ENCODE peak calls at places on chromosomes 3 and 15, in nine cellular contexts. S, Q, F, X, M, H, P, B and O are unnamed samples.

GRCh38 chr15:40081691-40082194 is 26.9 kb downstream of the BMF start:
- DNase-seq in S (peak), Q (no peak), F (no peak), X (peak), M (peak), H (peak), P (no peak), B (peak), O (peak)

GRCh38 chr15:29685156-29686078 is 136.9 kb downstream of the TJP1 start:
- DNase-seq in S (peak), Q (no peak), F (no peak), X (peak), M (peak), H (peak), P (no peak), B (no peak), O (no peak)

GRCh38 chr15:43911235-43911661 is 84.4 kb downstream of the WDR76 start:
- DNase-seq in S (peak), Q (peak), F (no peak), X (peak), M (peak), H (peak), P (peak), B (peak), O (peak)

GRCh38 chr3:177525987-177526712 is 328.9 kb upstream of the TBL1XR1 start:
- DNase-seq in S (peak), Q (peak), F (no peak), X (no peak), M (no peak), H (no peak), P (no peak), B (no peak), O (no peak)

GRCh38 chr15:80076321-80077318 is 17.1 kb downstream of the ZFAND6 start:
- DNase-seq in S (no peak), Q (no peak), F (no peak), X (peak), M (peak), H (no peak), P (no peak), B (no peak), O (no peak)

GRCh38 chr15:24068102-24068501 is 381.0 kb upstream of the NDN start:
- DNase-seq in S (no peak), Q (no peak), F (no peak), X (no peak), M (no peak), H (no peak), P (no peak), B (no peak), O (no peak)

GRCh38 chr3:98564282-98565005 is 29.0 kb downstream of the CPOX start:
- DNase-seq in S (no peak), Q (no peak), F (peak), X (no peak), M (no peak), H (no peak), P (no peak), B (no peak), O (no peak)

GRCh38 chr3:15557511-15557946 is 36.0 kb upstream of the COLQ start:
- DNase-seq in S (peak), Q (peak), F (peak), X (peak), M (peak), H (no peak), P (peak), B (peak), O (no peak)

GRCh38 chr3:50749822-50750221 is 75.1 kb downstream of the DOCK3 start:
- DNase-seq in S (no peak), Q (no peak), F (no peak), X (no peak), M (no peak), H (no peak), P (no peak), B (no peak), O (no peak)

GRCh38 chr3:67647390-67647878 is 7.0 kb downstream of the SUCLG2 start:
- DNase-seq in S (peak), Q (peak), F (no peak), X (peak), M (peak), H (no peak), P (peak), B (peak), O (peak)

GRCh38 chr3:114827495-114827894 is 319.6 kb downstream of the ZBTB20 start:
- DNase-seq in S (peak), Q (no peak), F (peak), X (peak), M (peak), H (no peak), P (no peak), B (peak), O (peak)
- TF ChIP-seq CTCF in S (peak), Q (peak), F (peak), X (peak), M (peak), H (peak), P (peak), B (peak), O (peak)

GRCh38 chr15:65028338-65028737 is 1.1 kb downstream of the MTFMT start:
- DNase-seq in S (no peak), Q (no peak), F (no peak), X (no peak), M (no peak), H (no peak), P (no peak), B (no peak), O (no peak)
- H3K4me3 ChIP-seq in S (peak), Q (peak), F (peak), X (peak), M (peak), H (peak), P (peak), B (peak), O (peak)

GRCh38 chr3:40186508-40186907 is 123.0 kb upstream of the EIF1B start:
- DNase-seq in S (no peak), Q (no peak), F (no peak), X (no peak), M (no peak), H (no peak), P (no peak), B (no peak), O (no peak)

GRCh38 chr3:40178012-40178594 is 131.4 kb upstream of the EIF1B start:
- DNase-seq in S (no peak), Q (no peak), F (no peak), X (no peak), M (no peak), H (no peak), P (no peak), B (no peak), O (no peak)

GRCh38 chr3:40179016-40179415 is 130.5 kb upstream of the EIF1B start:
- DNase-seq in S (peak), Q (peak), F (peak), X (peak), M (peak), H (no peak), P (peak), B (peak), O (no peak)

GRCh38 chr3:40185029-40185695 is 124.3 kb upstream of the EIF1B start:
- DNase-seq in S (no peak), Q (no peak), F (peak), X (no peak), M (no peak), H (no peak), P (no peak), B (no peak), O (no peak)

DNA sequence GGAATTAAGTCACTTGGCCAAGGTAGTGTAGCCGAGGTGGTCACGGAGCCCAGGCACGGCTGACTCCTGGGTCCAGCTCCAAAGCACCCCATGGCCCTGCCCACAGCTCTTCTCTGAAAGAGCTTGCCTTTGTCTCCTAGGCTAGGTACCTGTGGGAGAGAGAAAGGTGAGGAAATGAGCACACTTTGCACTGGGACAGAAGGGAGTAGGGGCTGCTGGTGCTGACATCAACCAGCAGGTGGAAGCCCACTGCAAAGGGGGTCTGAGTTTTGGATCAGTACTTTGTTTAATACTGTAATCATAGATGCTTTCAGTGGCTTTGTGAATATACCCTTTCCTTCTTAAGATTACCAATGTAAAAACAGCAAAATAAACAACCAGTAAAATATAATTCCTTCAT is 128.3 kb upstream of the EIF1B start:
- DNase-seq in S (no peak), Q (no peak), F (no peak), X (no peak), M (no peak), H (no peak), P (no peak), B (no peak), O (no peak)
- TF ChIP-seq CTCF in S (peak), Q (no peak), F (peak), X (no peak), M (no peak), H (no peak), P (no peak), B (no peak), O (peak)

DNA sequence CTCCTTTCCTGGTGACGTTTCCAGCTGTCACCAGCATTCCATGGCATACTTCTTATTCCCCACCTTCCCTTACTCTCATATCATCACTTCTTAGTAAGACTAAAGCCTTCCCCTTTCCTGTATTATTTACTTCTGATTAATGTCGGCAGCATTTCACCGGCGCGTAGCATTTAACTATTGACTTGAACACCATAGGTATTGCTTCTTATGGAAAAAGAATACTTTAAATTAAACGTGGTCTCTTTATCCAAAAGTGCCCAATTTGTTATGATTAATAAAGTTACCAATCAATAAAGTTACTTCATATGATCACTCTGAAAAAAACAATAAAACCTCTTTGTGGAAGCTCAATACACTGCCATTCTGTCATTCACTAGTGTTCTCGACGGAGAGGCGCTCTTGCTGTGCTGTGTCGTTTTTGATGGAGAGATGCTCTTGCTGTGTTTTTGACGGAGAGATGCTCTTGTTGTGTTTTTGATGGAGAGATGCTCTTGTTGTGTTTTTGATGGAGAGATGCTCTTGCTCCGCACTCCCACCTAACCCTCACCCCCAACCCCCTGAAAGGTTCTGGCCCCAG is 165.0 kb downstream of the XXYLT1 start:
- DNase-seq in S (peak), Q (no peak), F (no peak), X (no peak), M (no peak), H (no peak), P (no peak), B (no peak), O (no peak)
- H3K4me3 ChIP-seq in S (peak), Q (no peak), F (no peak), X (no peak), M (no peak), H (no peak), P (no peak), B (no peak), O (peak)

DNA sequence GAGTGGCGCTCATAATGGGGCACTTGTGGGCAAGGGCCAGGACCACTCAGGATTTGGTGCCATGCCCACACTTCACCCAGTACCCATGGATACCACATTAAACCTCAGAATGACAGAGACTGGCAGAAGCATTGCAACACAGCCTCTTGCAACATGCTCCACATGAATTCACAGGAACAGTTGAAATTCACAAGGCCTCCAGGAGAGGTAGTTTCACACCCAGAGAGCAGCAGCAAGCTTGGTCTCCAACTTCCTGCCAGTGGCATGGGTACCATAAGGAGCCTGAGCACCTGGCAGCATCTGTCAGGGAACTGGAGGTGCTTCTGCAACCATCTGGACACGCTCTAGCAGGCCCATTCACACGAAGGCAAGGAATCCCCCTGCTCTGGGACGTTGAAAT is 101.0 kb downstream of the OSBPL10 start:
- DNase-seq in S (peak), Q (peak), F (peak), X (peak), M (peak), H (no peak), P (no peak), B (no peak), O (no peak)
- TF ChIP-seq CTCF in S (no peak), Q (peak), F (no peak), X (no peak), M (no peak), H (no peak), P (no peak), B (no peak), O (peak)